ENCODE peak calls at places on chromosomes 5 and 9, in eight cellular contexts. I is T-helper 9 cell, U is cardiac fibroblast, V is cardiac muscle cell, C is M059J, P is GM12865, N is brain microvascular endothelial cell, R is GM06990. J is an unnamed sample.

GRCh38 chr5:143101740-143102386 is 301.6 kb downstream of the NR3C1 start:
- DNase-seq in V (peak), I (no peak), P (no peak), R (no peak), U (no peak), N (no peak), C (no peak), J (no peak)

GRCh38 chr5:122291000-122291592 is 20.9 kb upstream of the SNCAIP start:
- DNase-seq in R (no peak), P (no peak), N (no peak), V (no peak), I (no peak), U (no peak), C (peak), J (no peak)

GRCh38 chr9:126474786-126475485 is 138.8 kb upstream of the LMX1B start:
- DNase-seq in U (no peak), I (no peak), P (no peak), R (no peak), N (peak), C (peak), V (no peak), J (peak)

GRCh38 chr9:83472221-83472665 is 66.0 kb downstream of the FRMD3 start:
- DNase-seq in N (peak), P (no peak), C (peak), U (peak), I (no peak), V (peak), R (no peak), J (peak)

GRCh38 chr5:142472306-142472951 is 147.6 kb upstream of the SPRY4 start:
- DNase-seq in N (peak), P (no peak), V (peak), U (peak), C (peak), R (no peak), I (peak), J (peak)

GRCh38 chr5:163789870-163790269 is 284.5 kb downstream of the MAT2B start:
- DNase-seq in N (no peak), V (no peak), I (no peak), U (no peak), C (peak), P (no peak), R (no peak), J (peak)

GRCh38 chr9:90801507-90802289 is at the start of gene SYK:
- DNase-seq in P (peak), N (no peak), I (no peak), C (no peak), R (peak), V (no peak), U (no peak), J (peak)

GRCh38 chr5:19866088-19866446 is 121.9 kb downstream of the CDH18 start:
- DNase-seq in V (no peak), C (peak), N (no peak), P (no peak), U (no peak), I (no peak), R (no peak), J (no peak)

GRCh38 chr9:127130661-127131538 is 8.5 kb upstream of the ANGPTL2 start:
- DNase-seq in I (no peak), R (no peak), U (peak), V (peak), N (peak), P (no peak), C (peak), J (peak)

GRCh38 chr5:139699352-139699751 is 51.2 kb downstream of the CXXC5 start:
- DNase-seq in N (no peak), P (no peak), C (no peak), I (no peak), U (no peak), R (no peak), V (no peak), J (no peak)

GRCh38 chr5:83564069-83564749 is 92.7 kb downstream of the VCAN start:
- DNase-seq in C (peak), N (no peak), P (peak), U (peak), V (peak), I (no peak), R (no peak), J (peak)